ENCODE peak calls at places on chromosomes 13 and 19, in eight cellular contexts. A is naive thymus-derived CD8-positive, alpha-beta T cell; W is astrocyte of the hippocampus; D is stomach; P is Right ventricle myocardium superior; O is foreskin fibroblast; K is colonic mucosa; F is Daoy. M is an unnamed sample.

GRCh38 chr13:25215253-25215575 is 43.1 kb upstream of the AMER2 start:
- DNase-seq in A (no peak), W (no peak), D (no peak), P (no peak), O (no peak), K (no peak), F (no peak), M (no peak)

GRCh38 chr13:45280751-45281634 is 60.0 kb downstream of the TPT1 start:
- DNase-seq in A (no peak), W (peak; percentile 94), D (peak; percentile 73), P (peak; percentile 67), O (peak; percentile 91), K (peak; percentile 76), F (peak; percentile 81), M (peak; percentile 48)

GRCh38 chr19:40521276-40521675 is 54.5 kb downstream of the SPTBN4 start:
- DNase-seq in A (no peak), W (no peak), D (no peak), P (no peak), O (peak; percentile 59), K (no peak), F (peak; percentile 49), M (no peak)

GRCh38 chr13:29500426-29500825 is 95.1 kb downstream of the SLC7A1 start:
- DNase-seq in A (peak; percentile 24), W (no peak), D (no peak), P (no peak), O (no peak), K (no peak), F (no peak), M (no peak)

GRCh38 chr19:16969127-16969526 is 57.5 kb downstream of the CPAMD8 start:
- DNase-seq in A (no peak), W (no peak), D (no peak), P (no peak), O (no peak), K (no peak), F (peak; percentile 11), M (no peak)

GRCh38 chr19:44747739-44748425 is 626 bp upstream of the BCL3 start:
- DNase-seq in A (peak; percentile 70), W (peak; percentile 79), D (peak; percentile 69), P (peak; percentile 87), O (peak; percentile 81), K (peak; percentile 86), F (peak; percentile 71), M (no peak)

GRCh38 chr13:23934481-23934880 is 37.2 kb upstream of the C1QTNF9B start:
- DNase-seq in A (no peak), W (no peak), D (no peak), P (no peak), O (peak; percentile 65), K (no peak), F (no peak), M (no peak)

GRCh38 chr19:55270172-55270942 is 9.6 kb downstream of the HSPBP1 start:
- DNase-seq in A (no peak), W (no peak), D (no peak), P (no peak), O (no peak), K (no peak), F (no peak), M (no peak)

GRCh38 chr19:30229524-30230174 is 142.5 kb upstream of the ZNF536 start:
- DNase-seq in A (no peak), W (peak; percentile 51), D (no peak), P (no peak), O (peak; percentile 63), K (no peak), F (peak; percentile 74), M (no peak)

GRCh38 chr19:6099633-6100032 is 10.7 kb downstream of the RFX2 start:
- DNase-seq in A (no peak), W (no peak), D (no peak), P (no peak), O (no peak), K (no peak), F (no peak), M (no peak)

GRCh38 chr13:30898721-30899188 is 7.3 kb upstream of the MEDAG start:
- DNase-seq in A (no peak), W (peak; percentile 82), D (no peak), P (no peak), O (peak; percentile 92), K (no peak), F (peak; percentile 74), M (no peak)

GRCh38 chr19:11091343-11092153 is 2.3 kb downstream of the LDLR start:
- DNase-seq in A (peak; percentile 68), W (peak; percentile 97), D (peak; percentile 67), P (no peak), O (peak; percentile 77), K (peak; percentile 79), F (peak; percentile 98), M (no peak)

M was measured in B cell.